ENCODE peak calls at places on chromosomes 11 and 22, in five cellular contexts. S, D, W, Q and J are unnamed samples.

GRCh38 chr22:26601726-26602125 is 11.8 kb upstream of the TPST2 start:
- DNase-seq in Q (no peak), S (no peak), D (no peak), W (no peak), J (no peak)

GRCh38 chr22:17845340-17845739 is 71.1 kb upstream of the BID start:
- DNase-seq in D (no peak), S (no peak), W (no peak), Q (no peak), J (no peak)

GRCh38 chr22:23531283-23531921 is 48.7 kb downstream of the IGLL1 start:
- DNase-seq in S (no peak), D (no peak), W (no peak), Q (no peak), J (no peak)

GRCh38 chr11:20109731-20110445 is 50.4 kb downstream of the DBX1 start:
- DNase-seq in D (no peak), S (no peak), Q (no peak), W (no peak), J (no peak)

GRCh38 chr11:107397357-107397756 is 60.3 kb downstream of the CWF19L2 start:
- DNase-seq in W (no peak), D (no peak), S (no peak), Q (no peak), J (no peak)

GRCh38 chr22:35620624-35621245 is 3.6 kb upstream of the MB start:
- DNase-seq in W (no peak), Q (no peak), S (no peak), D (no peak), J (no peak)

GRCh38 chr11:58912124-58912523 is 27.2 kb upstream of the GLYATL1 start:
- DNase-seq in W (no peak), S (no peak), D (no peak), Q (no peak), J (no peak)

GRCh38 chr11:8531312-8531711 is 62.7 kb downstream of the STK33 start:
- DNase-seq in Q (no peak), W (peak; percentile 42), S (no peak), D (peak; percentile 42), J (peak; percentile 93)

GRCh38 chr11:76670475-76671235 is at the start of gene LRRC32:
- DNase-seq in S (no peak), W (peak; percentile 80), D (no peak), Q (no peak), J (no peak)

GRCh38 chr11:128472128-128473110 is 114.9 kb downstream of the ETS1 start:
- DNase-seq in D (no peak), Q (no peak), W (no peak), S (no peak), J (no peak)

GRCh38 chr11:119093951-119094815 is 7.5 kb downstream of the DPAGT1 start:
- DNase-seq in W (no peak), Q (peak; percentile 33), D (no peak), S (no peak), J (peak; percentile 19)

GRCh38 chr22:49638788-49639187 is 188.9 kb downstream of the BRD1 start:
- DNase-seq in W (no peak), D (no peak), Q (no peak), S (no peak), J (peak; percentile 75)

GRCh38 chr11:106480581-106481185 is 403.2 kb downstream of the AASDHPPT start:
- DNase-seq in W (no peak), S (no peak), D (no peak), Q (no peak), J (no peak)

GRCh38 chr11:119711476-119711875 is 17.5 kb downstream of the NECTIN1 start:
- DNase-seq in D (no peak), S (no peak), Q (no peak), W (no peak), J (no peak)

GRCh38 chr11:65588199-65589054 is 7.2 kb downstream of the KCNK7 start:
- DNase-seq in S (no peak), Q (no peak), D (no peak), W (peak; percentile 76), J (peak; percentile 50)

GRCh38 chr11:9363954-9364912 is 20.2 kb upstream of the IPO7 start:
- DNase-seq in Q (peak; percentile 94), W (peak; percentile 97), S (peak; percentile 85), D (peak; percentile 61), J (peak; percentile 97)

GRCh38 chr11:21426931-21427330 is 757.5 kb downstream of the NELL1 start:
- DNase-seq in Q (no peak), D (no peak), W (no peak), S (no peak), J (no peak)

GRCh38 chr22:36454916-36455570 is 26.4 kb downstream of the TXN2 start:
- DNase-seq in S (no peak), D (no peak), W (peak; percentile 97), Q (peak; percentile 95), J (peak; percentile 84)

GRCh38 chr11:68312780-68313573 is 586 bp downstream of the LRP5 start:
- DNase-seq in W (no peak), Q (no peak), S (no peak), D (no peak), J (peak; percentile 20)

GRCh38 chr11:94751216-94751612 is 16.9 kb upstream of the AMOTL1 start:
- DNase-seq in S (no peak), W (no peak), D (no peak), Q (no peak), J (no peak)

GRCh38 chr22:42915980-42916765 is 59.1 kb upstream of the ARFGAP3 start:
- DNase-seq in D (no peak), S (no peak), Q (no peak), W (no peak), J (no peak)

GRCh38 chr11:820655-821512 is 2.2 kb downstream of the PNPLA2 start:
- DNase-seq in W (peak; percentile 89), Q (peak; percentile 85), D (no peak), S (no peak), J (no peak)

GRCh38 chr11:59755701-59756495 is 722 bp downstream of the STX3 start:
- DNase-seq in S (no peak), Q (peak; percentile 70), W (peak; percentile 78), D (no peak), J (peak; percentile 56)

GRCh38 chr22:29260601-29261315 is 7.0 kb downstream of the RHBDD3 start:
- DNase-seq in D (no peak), W (no peak), Q (no peak), S (no peak), J (peak; percentile 76)

GRCh38 chr11:31397239-31397834 is 27.7 kb downstream of the DNAJC24 start:
- DNase-seq in S (no peak), Q (no peak), W (no peak), D (peak; percentile 25), J (peak; percentile 37)

GRCh38 chr11:103924166-103925013 is 112.0 kb upstream of the DDI1 start:
- DNase-seq in D (no peak), W (no peak), Q (no peak), S (no peak), J (no peak)

GRCh38 chr11:44312876-44313275 is 2.9 kb upstream of the ALX4 start:
- DNase-seq in S (no peak), Q (no peak), D (no peak), W (no peak), J (no peak)